ENCODE peak calls at places on chromosomes 13 and 19, in four cellular contexts. One of them, this sample, is unnamed.

GRCh38 chr13:29073762-29074161 is 253.6 kb downstream of the MTUS2 start:
- DNase-seq in neural progenitor cell: peak
- DNase-seq in SJSA1: no peak
- DNase-seq in RWPE1: no peak
- DNase-seq in this sample: no peak

GRCh38 chr13:59356607-59357006 is 807.1 kb downstream of the DIAPH3 start:
- DNase-seq in neural progenitor cell: no peak
- DNase-seq in SJSA1: no peak
- DNase-seq in RWPE1: no peak
- DNase-seq in this sample: no peak

GRCh38 chr19:44757057-44757734 is 8.7 kb downstream of the BCL3 start:
- DNase-seq in neural progenitor cell: peak
- DNase-seq in RWPE1: no peak
- DNase-seq in SJSA1: no peak
- DNase-seq in this sample: no peak

GRCh38 chr19:17719730-17720486 is 628 bp downstream of the MAP1S start:
- DNase-seq in neural progenitor cell: peak
- DNase-seq in RWPE1: peak
- DNase-seq in SJSA1: no peak
- DNase-seq in this sample: no peak

GRCh38 chr13:113115363-113116205 is 7.0 kb upstream of the F10 start:
- DNase-seq in SJSA1: peak
- DNase-seq in neural progenitor cell: no peak
- DNase-seq in RWPE1: no peak
- DNase-seq in this sample: no peak

GRCh38 chr13:24502567-24503375 is 9.8 kb downstream of the PARP4 start:
- DNase-seq in RWPE1: peak
- DNase-seq in neural progenitor cell: peak
- DNase-seq in SJSA1: peak
- DNase-seq in this sample: peak

GRCh38 chr13:81686877-81687276 is 1346.0 kb upstream of the SPRY2 start:
- DNase-seq in neural progenitor cell: no peak
- DNase-seq in RWPE1: no peak
- DNase-seq in SJSA1: no peak
- DNase-seq in this sample: no peak

GRCh38 chr13:51768378-51768921 is 35.5 kb downstream of the DHRS12 start:
- DNase-seq in RWPE1: no peak
- DNase-seq in SJSA1: no peak
- DNase-seq in neural progenitor cell: peak
- DNase-seq in this sample: no peak

GRCh38 chr19:45862271-45862563 is 730 bp downstream of the SYMPK start:
- DNase-seq in neural progenitor cell: no peak
- DNase-seq in RWPE1: peak
- DNase-seq in SJSA1: no peak
- DNase-seq in this sample: no peak

GRCh38 chr13:76852991-76853390 is 33.2 kb downstream of the KCTD12 start:
- DNase-seq in SJSA1: no peak
- DNase-seq in neural progenitor cell: no peak
- DNase-seq in RWPE1: peak
- DNase-seq in this sample: peak

GRCh38 chr13:21661510-21661909 is 9.4 kb upstream of the FGF9 start:
- DNase-seq in RWPE1: no peak
- DNase-seq in SJSA1: no peak
- DNase-seq in neural progenitor cell: no peak
- DNase-seq in this sample: no peak

GRCh38 chr13:31092631-31093030 is 69.1 kb downstream of the HSPH1 start:
- DNase-seq in RWPE1: no peak
- DNase-seq in SJSA1: no peak
- DNase-seq in neural progenitor cell: no peak
- DNase-seq in this sample: no peak

GRCh38 chr19:49638360-49638759 is 1.6 kb downstream of the RRAS start:
- DNase-seq in neural progenitor cell: peak
- DNase-seq in SJSA1: no peak
- DNase-seq in RWPE1: no peak
- DNase-seq in this sample: no peak

GRCh38 chr19:49605605-49606004 is 14.6 kb downstream of the PRR12 start:
- DNase-seq in SJSA1: no peak
- DNase-seq in RWPE1: no peak
- DNase-seq in neural progenitor cell: no peak
- DNase-seq in this sample: no peak

GRCh38 chr13:95497307-95497943 is 55.1 kb upstream of the CLDN10 start:
- DNase-seq in neural progenitor cell: no peak
- DNase-seq in SJSA1: no peak
- DNase-seq in RWPE1: no peak
- DNase-seq in this sample: no peak

GRCh38 chr19:23075031-23075733 is 41.6 kb upstream of the ZNF730 start:
- DNase-seq in RWPE1: no peak
- DNase-seq in SJSA1: no peak
- DNase-seq in neural progenitor cell: peak
- DNase-seq in this sample: no peak

GRCh38 chr13:93753639-93754038 is 527.0 kb downstream of the GPC6 start:
- DNase-seq in RWPE1: no peak
- DNase-seq in neural progenitor cell: no peak
- DNase-seq in SJSA1: no peak
- DNase-seq in this sample: no peak

GRCh38 chr19:4972509-4973230 is 3.8 kb downstream of the KDM4B start:
- DNase-seq in RWPE1: no peak
- DNase-seq in SJSA1: no peak
- DNase-seq in neural progenitor cell: no peak
- DNase-seq in this sample: no peak

GRCh38 chr13:33678906-33679657 is 138.9 kb upstream of the RFC3 start:
- DNase-seq in SJSA1: peak
- DNase-seq in RWPE1: peak
- DNase-seq in neural progenitor cell: no peak
- DNase-seq in this sample: no peak

GRCh38 chr13:47310376-47310775 is 413.5 kb upstream of the HTR2A start:
- DNase-seq in neural progenitor cell: no peak
- DNase-seq in RWPE1: no peak
- DNase-seq in SJSA1: no peak
- DNase-seq in this sample: no peak

GRCh38 chr19:8086849-8087248 is 34.3 kb downstream of the CCL25 start:
- DNase-seq in neural progenitor cell: no peak
- DNase-seq in SJSA1: no peak
- DNase-seq in RWPE1: no peak
- DNase-seq in this sample: no peak

GRCh38 chr19:8085606-8086464 is 33.3 kb downstream of the CCL25 start:
- DNase-seq in neural progenitor cell: peak
- DNase-seq in RWPE1: peak
- DNase-seq in SJSA1: no peak
- DNase-seq in this sample: no peak

GRCh38 chr19:8088752-8089663 is 36.4 kb downstream of the CCL25 start:
- DNase-seq in RWPE1: no peak
- DNase-seq in neural progenitor cell: no peak
- DNase-seq in SJSA1: no peak
- DNase-seq in this sample: no peak

GRCh38 chr19:8089664-8090601 is 37.4 kb downstream of the CCL25 start:
- DNase-seq in SJSA1: no peak
- DNase-seq in neural progenitor cell: no peak
- DNase-seq in RWPE1: no peak
- DNase-seq in this sample: no peak

GRCh38 chr19:8087876-8088275 is 35.3 kb downstream of the CCL25 start:
- DNase-seq in SJSA1: no peak
- DNase-seq in neural progenitor cell: no peak
- DNase-seq in RWPE1: no peak
- DNase-seq in this sample: no peak
- H3K27ac ChIP-seq in SJSA1: no peak
- H3K27ac ChIP-seq in neural progenitor cell: no peak
- H3K27ac ChIP-seq in RWPE1: no peak
- H3K27ac ChIP-seq in this sample: no peak

DNA sequence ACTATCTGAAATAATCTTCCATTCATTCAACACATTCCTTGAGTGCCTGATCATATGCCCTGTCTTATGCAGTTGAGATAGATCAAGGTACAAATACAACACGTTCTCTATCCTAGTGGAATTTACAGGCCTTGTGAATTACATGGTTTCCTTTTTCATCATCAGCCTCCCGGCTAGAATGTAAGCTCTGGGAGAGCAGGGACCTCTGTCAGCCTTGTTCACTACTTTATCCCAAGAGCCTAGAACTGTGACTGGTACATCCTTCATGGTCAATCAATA is 6.9 kb upstream of the MRPS31 start:
- DNase-seq in RWPE1: no peak
- DNase-seq in neural progenitor cell: no peak
- DNase-seq in SJSA1: no peak
- DNase-seq in this sample: no peak
- H3K27ac ChIP-seq in RWPE1: no peak
- H3K27ac ChIP-seq in neural progenitor cell: no peak
- H3K27ac ChIP-seq in SJSA1: no peak
- H3K27ac ChIP-seq in this sample: peak

GRCh38 chr19:29944415-29945012 is 2.5 kb downstream of the URI1 start:
- DNase-seq in neural progenitor cell: no peak
- DNase-seq in SJSA1: no peak
- DNase-seq in RWPE1: no peak
- DNase-seq in this sample: no peak

GRCh38 chr19:29942404-29943261 is 594 bp downstream of the URI1 start:
- DNase-seq in neural progenitor cell: peak
- DNase-seq in SJSA1: peak
- DNase-seq in RWPE1: peak
- DNase-seq in this sample: no peak

GRCh38 chr19:29945017-29945416 is 3.0 kb downstream of the URI1 start:
- DNase-seq in SJSA1: no peak
- DNase-seq in RWPE1: no peak
- DNase-seq in neural progenitor cell: no peak
- DNase-seq in this sample: no peak

GRCh38 chr19:29941828-29942403 is at the start of gene URI1:
- DNase-seq in neural progenitor cell: peak
- DNase-seq in SJSA1: peak
- DNase-seq in RWPE1: peak
- DNase-seq in this sample: peak

GRCh38 chr19:29943615-29944014 is 1.6 kb downstream of the URI1 start:
- DNase-seq in SJSA1: no peak
- DNase-seq in neural progenitor cell: no peak
- DNase-seq in RWPE1: no peak
- DNase-seq in this sample: no peak
- H3K27ac ChIP-seq in SJSA1: no peak
- H3K27ac ChIP-seq in neural progenitor cell: no peak
- H3K27ac ChIP-seq in RWPE1: no peak
- H3K27ac ChIP-seq in this sample: peak

GRCh38 chr19:40091205-40092129 is 724 bp upstream of the ZNF780A start:
- DNase-seq in neural progenitor cell: no peak
- DNase-seq in SJSA1: no peak
- DNase-seq in RWPE1: no peak
- DNase-seq in this sample: no peak
- H3K27ac ChIP-seq in neural progenitor cell: no peak
- H3K27ac ChIP-seq in SJSA1: peak
- H3K27ac ChIP-seq in RWPE1: peak
- H3K27ac ChIP-seq in this sample: peak

GRCh38 chr19:38277549-38277948 is 13.2 kb downstream of the SPINT2 start:
- DNase-seq in SJSA1: no peak
- DNase-seq in neural progenitor cell: no peak
- DNase-seq in RWPE1: peak
- DNase-seq in this sample: peak

GRCh38 chr19:38277969-38278680 is 13.8 kb downstream of the SPINT2 start:
- DNase-seq in SJSA1: no peak
- DNase-seq in neural progenitor cell: no peak
- DNase-seq in RWPE1: no peak
- DNase-seq in this sample: no peak

GRCh38 chr19:38278751-38279150 is 14.4 kb downstream of the SPINT2 start:
- DNase-seq in neural progenitor cell: no peak
- DNase-seq in RWPE1: no peak
- DNase-seq in SJSA1: no peak
- DNase-seq in this sample: no peak

GRCh38 chr19:38274734-38275133 is 10.4 kb downstream of the SPINT2 start:
- DNase-seq in RWPE1: no peak
- DNase-seq in neural progenitor cell: no peak
- DNase-seq in SJSA1: no peak
- DNase-seq in this sample: no peak

GRCh38 chr19:38276942-38277517 is 12.7 kb downstream of the SPINT2 start:
- DNase-seq in neural progenitor cell: no peak
- DNase-seq in SJSA1: no peak
- DNase-seq in RWPE1: no peak
- DNase-seq in this sample: no peak
- H3K27ac ChIP-seq in neural progenitor cell: no peak
- H3K27ac ChIP-seq in SJSA1: no peak
- H3K27ac ChIP-seq in RWPE1: no peak
- H3K27ac ChIP-seq in this sample: peak